ENCODE peak calls at places on chromosomes 4 and X, in four cellular contexts. One of them, this sample, is unnamed.

GRCh38 chr4:38980903-38981676 is 51.1 kb downstream of the TMEM156 start:
- DNase-seq in upper lobe of right lung: no peak
- DNase-seq in heart right ventricle: no peak
- DNase-seq in lower lobe of right lung: no peak
- DNase-seq in this sample: no peak

GRCh38 chr4:16764622-16765021 is 133.8 kb downstream of the LDB2 start:
- DNase-seq in upper lobe of right lung: no peak
- DNase-seq in heart right ventricle: no peak
- DNase-seq in lower lobe of right lung: no peak
- DNase-seq in this sample: no peak

GRCh38 chr4:102343964-102344519 is 1.2 kb downstream of the SLC39A8 start:
- DNase-seq in upper lobe of right lung: peak; percentile 90
- DNase-seq in heart right ventricle: no peak
- DNase-seq in lower lobe of right lung: peak; percentile 82
- DNase-seq in this sample: no peak

GRCh38 chr4:76718806-76719205 is 179.1 kb downstream of the SOWAHB start:
- DNase-seq in upper lobe of right lung: no peak
- DNase-seq in heart right ventricle: no peak
- DNase-seq in lower lobe of right lung: no peak
- DNase-seq in this sample: no peak

GRCh38 chr4:47930971-47931804 is 16.8 kb upstream of the NFXL1 start:
- DNase-seq in upper lobe of right lung: no peak
- DNase-seq in heart right ventricle: no peak
- DNase-seq in lower lobe of right lung: no peak
- DNase-seq in this sample: no peak

GRCh38 chr4:22901631-22902030 is 208.9 kb downstream of the GBA3 start:
- DNase-seq in upper lobe of right lung: no peak
- DNase-seq in heart right ventricle: no peak
- DNase-seq in lower lobe of right lung: no peak
- DNase-seq in this sample: no peak

GRCh38 chrX:48592971-48593370 is 4.3 kb upstream of the WDR13 start:
- DNase-seq in upper lobe of right lung: no peak
- DNase-seq in heart right ventricle: no peak
- DNase-seq in lower lobe of right lung: no peak
- DNase-seq in this sample: no peak

GRCh38 chrX:101999644-102000539 is 68.1 kb upstream of the ZMAT1 start:
- DNase-seq in upper lobe of right lung: no peak
- DNase-seq in heart right ventricle: no peak
- DNase-seq in lower lobe of right lung: no peak
- DNase-seq in this sample: no peak

GRCh38 chr4:53830511-53830910 is 233.9 kb downstream of the CHIC2 start:
- DNase-seq in upper lobe of right lung: no peak
- DNase-seq in heart right ventricle: no peak
- DNase-seq in lower lobe of right lung: no peak
- DNase-seq in this sample: no peak

GRCh38 chr4:90084277-90084966 is 42.8 kb upstream of the CCSER1 start:
- DNase-seq in upper lobe of right lung: no peak
- DNase-seq in heart right ventricle: no peak
- DNase-seq in lower lobe of right lung: no peak
- DNase-seq in this sample: no peak

GRCh38 chr4:43224591-43224990 is 332.1 kb downstream of the GRXCR1 start:
- DNase-seq in upper lobe of right lung: no peak
- DNase-seq in heart right ventricle: no peak
- DNase-seq in lower lobe of right lung: no peak
- DNase-seq in this sample: no peak

GRCh38 chr4:164239433-164239832 is 514.5 kb upstream of the SMIM31 start:
- DNase-seq in upper lobe of right lung: no peak
- DNase-seq in heart right ventricle: no peak
- DNase-seq in lower lobe of right lung: no peak
- DNase-seq in this sample: no peak

GRCh38 chr4:149638073-149638472 is 177.6 kb downstream of the IQCM start:
- DNase-seq in upper lobe of right lung: no peak
- DNase-seq in heart right ventricle: no peak
- DNase-seq in lower lobe of right lung: no peak
- DNase-seq in this sample: no peak

DNA sequence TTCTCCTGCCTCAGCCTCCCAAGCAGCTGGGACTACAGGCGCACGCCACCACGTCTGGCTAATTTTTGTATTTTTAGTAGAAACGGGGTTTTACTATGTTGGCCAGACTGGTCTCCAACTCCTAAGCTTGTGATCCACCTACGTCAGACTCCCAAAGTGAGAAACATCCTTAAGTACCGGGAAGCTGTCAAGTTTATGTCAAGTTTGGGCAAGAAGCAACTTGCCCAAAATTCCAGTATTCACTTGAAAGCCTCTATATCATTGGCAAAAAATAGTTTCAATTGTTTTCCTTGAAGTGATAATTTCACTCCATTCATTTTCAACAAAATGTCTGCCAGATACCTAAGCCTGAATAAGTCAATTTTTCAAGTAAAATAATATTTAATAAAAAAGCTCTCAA is 370.0 kb downstream of the FBXO8 start:
- DNase-seq in upper lobe of right lung: no peak
- DNase-seq in heart right ventricle: no peak
- DNase-seq in lower lobe of right lung: no peak
- DNase-seq in this sample: no peak
- H3K27ac ChIP-seq in upper lobe of right lung: no peak overlapping the region
- H3K27ac ChIP-seq in heart right ventricle: no peak overlapping the region
- H3K27ac ChIP-seq in lower lobe of right lung: no peak overlapping the region
- H3K27ac ChIP-seq in this sample: no peak overlapping the region

GRCh38 chr4:73944061-73944875 is 37.6 kb downstream of the PF4 start:
- DNase-seq in upper lobe of right lung: peak; percentile 75
- DNase-seq in heart right ventricle: peak; percentile 9
- DNase-seq in lower lobe of right lung: peak; percentile 54
- DNase-seq in this sample: peak; percentile 13
- TF ChIP-seq CTCF in upper lobe of right lung: no peak
- TF ChIP-seq CTCF in heart right ventricle: no peak
- TF ChIP-seq CTCF in lower lobe of right lung: no peak
- TF ChIP-seq CTCF in this sample: no peak

GRCh38 chr4:26345541-26345940 is 24.7 kb downstream of the RBPJ start:
- DNase-seq in upper lobe of right lung: no peak
- DNase-seq in heart right ventricle: no peak
- DNase-seq in lower lobe of right lung: no peak
- DNase-seq in this sample: no peak

GRCh38 chr4:26343041-26343403 is 22.2 kb downstream of the RBPJ start:
- DNase-seq in upper lobe of right lung: no peak
- DNase-seq in heart right ventricle: no peak
- DNase-seq in lower lobe of right lung: no peak
- DNase-seq in this sample: no peak

GRCh38 chr4:26344901-26345300 is 24.1 kb downstream of the RBPJ start:
- DNase-seq in upper lobe of right lung: no peak
- DNase-seq in heart right ventricle: no peak
- DNase-seq in lower lobe of right lung: no peak
- DNase-seq in this sample: no peak

GRCh38 chr4:26346203-26346620 is 25.4 kb downstream of the RBPJ start:
- DNase-seq in upper lobe of right lung: no peak
- DNase-seq in heart right ventricle: peak; percentile 11
- DNase-seq in lower lobe of right lung: no peak
- DNase-seq in this sample: no peak

DNA sequence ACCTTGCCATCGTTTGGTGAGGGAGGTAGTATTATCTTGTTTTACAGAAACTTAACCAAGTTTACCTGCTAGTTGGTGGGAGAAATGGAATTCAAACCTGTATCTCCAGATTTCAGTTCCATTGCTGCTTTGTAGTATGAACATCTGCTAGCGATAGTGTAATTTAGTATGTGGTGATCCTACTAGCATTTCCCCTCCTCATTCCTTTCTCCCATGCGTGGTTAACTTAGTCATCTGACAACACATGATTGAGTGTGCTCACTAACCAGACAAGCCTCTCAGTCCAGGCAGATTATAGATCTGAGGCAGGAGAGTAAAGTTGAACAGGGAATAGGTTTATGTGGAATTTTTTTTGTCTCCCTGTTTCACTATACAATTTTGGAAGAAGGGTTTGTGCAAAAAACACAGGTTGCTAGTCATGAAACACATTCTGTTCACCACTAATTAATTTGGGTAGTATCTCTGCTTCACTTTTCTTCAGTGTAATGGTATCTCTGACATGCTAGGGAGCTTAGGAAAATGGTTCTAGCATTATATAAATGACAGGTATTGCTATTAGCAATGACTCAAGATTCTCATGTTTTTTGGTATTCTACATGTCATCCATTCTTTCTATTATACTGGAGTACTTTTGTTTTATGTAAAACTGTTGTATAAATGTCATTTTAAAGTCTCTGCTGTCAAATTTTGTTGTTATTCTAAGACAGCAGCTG is 21.7 kb downstream of the RBPJ start:
- DNase-seq in upper lobe of right lung: no peak
- DNase-seq in heart right ventricle: no peak
- DNase-seq in lower lobe of right lung: no peak
- DNase-seq in this sample: no peak
- H3K4me1 ChIP-seq in upper lobe of right lung: peaks cover 38% of the 10 kb centered on the region
- H3K4me1 ChIP-seq in heart right ventricle: peaks cover 65% of the 10 kb centered on the region
- H3K4me1 ChIP-seq in lower lobe of right lung: peaks cover 38% of the 10 kb centered on the region
- H3K4me1 ChIP-seq in this sample: peaks cover 46% of the 10 kb centered on the region

GRCh38 chr4:31246856-31247255 is 526.7 kb downstream of the PCDH7 start:
- DNase-seq in upper lobe of right lung: no peak
- DNase-seq in heart right ventricle: no peak
- DNase-seq in lower lobe of right lung: no peak
- DNase-seq in this sample: no peak
- H3K27ac ChIP-seq in upper lobe of right lung: no peak overlapping the region
- H3K27ac ChIP-seq in heart right ventricle: no peak overlapping the region
- H3K27ac ChIP-seq in lower lobe of right lung: no peak overlapping the region
- H3K27ac ChIP-seq in this sample: no peak overlapping the region

GRCh38 chr4:84877051-84877833 is 89.2 kb downstream of the WDFY3 start:
- DNase-seq in upper lobe of right lung: no peak
- DNase-seq in heart right ventricle: no peak
- DNase-seq in lower lobe of right lung: no peak
- DNase-seq in this sample: no peak
- TF ChIP-seq CTCF in upper lobe of right lung: no peak
- TF ChIP-seq CTCF in heart right ventricle: no peak
- TF ChIP-seq CTCF in lower lobe of right lung: no peak
- TF ChIP-seq CTCF in this sample: no peak

GRCh38 chrX:23980063-23980462 is 46.9 kb downstream of the KLHL15 start:
- DNase-seq in upper lobe of right lung: no peak
- DNase-seq in heart right ventricle: no peak
- DNase-seq in lower lobe of right lung: no peak
- DNase-seq in this sample: no peak

GRCh38 chrX:23982891-23983290 is 44.1 kb downstream of the KLHL15 start:
- DNase-seq in upper lobe of right lung: no peak
- DNase-seq in heart right ventricle: no peak
- DNase-seq in lower lobe of right lung: no peak
- DNase-seq in this sample: no peak

GRCh38 chrX:23981222-23981621 is 45.8 kb downstream of the KLHL15 start:
- DNase-seq in upper lobe of right lung: no peak
- DNase-seq in heart right ventricle: no peak
- DNase-seq in lower lobe of right lung: no peak
- DNase-seq in this sample: no peak

GRCh38 chrX:23981711-23982110 is 45.3 kb downstream of the KLHL15 start:
- DNase-seq in upper lobe of right lung: no peak
- DNase-seq in heart right ventricle: no peak
- DNase-seq in lower lobe of right lung: no peak
- DNase-seq in this sample: no peak
- H3K4me1 ChIP-seq in upper lobe of right lung: no peaks in the 10 kb centered on the region
- H3K4me1 ChIP-seq in heart right ventricle: no peaks in the 10 kb centered on the region
- H3K4me1 ChIP-seq in lower lobe of right lung: no peaks in the 10 kb centered on the region
- H3K4me1 ChIP-seq in this sample: no peaks in the 10 kb centered on the region

GRCh38 chrX:9465380-9466114 is 689 bp downstream of the TBL1X start:
- DNase-seq in upper lobe of right lung: peak; percentile 64
- DNase-seq in heart right ventricle: peak; percentile 6
- DNase-seq in lower lobe of right lung: peak; percentile 51
- DNase-seq in this sample: peak; percentile 58
- H3K27ac ChIP-seq in upper lobe of right lung: peak overlapping the region; percentile 51
- H3K27ac ChIP-seq in heart right ventricle: peak overlapping the region; percentile 64
- H3K27ac ChIP-seq in lower lobe of right lung: peak overlapping the region; percentile 74
- H3K27ac ChIP-seq in this sample: peak overlapping the region; percentile 73

DNA sequence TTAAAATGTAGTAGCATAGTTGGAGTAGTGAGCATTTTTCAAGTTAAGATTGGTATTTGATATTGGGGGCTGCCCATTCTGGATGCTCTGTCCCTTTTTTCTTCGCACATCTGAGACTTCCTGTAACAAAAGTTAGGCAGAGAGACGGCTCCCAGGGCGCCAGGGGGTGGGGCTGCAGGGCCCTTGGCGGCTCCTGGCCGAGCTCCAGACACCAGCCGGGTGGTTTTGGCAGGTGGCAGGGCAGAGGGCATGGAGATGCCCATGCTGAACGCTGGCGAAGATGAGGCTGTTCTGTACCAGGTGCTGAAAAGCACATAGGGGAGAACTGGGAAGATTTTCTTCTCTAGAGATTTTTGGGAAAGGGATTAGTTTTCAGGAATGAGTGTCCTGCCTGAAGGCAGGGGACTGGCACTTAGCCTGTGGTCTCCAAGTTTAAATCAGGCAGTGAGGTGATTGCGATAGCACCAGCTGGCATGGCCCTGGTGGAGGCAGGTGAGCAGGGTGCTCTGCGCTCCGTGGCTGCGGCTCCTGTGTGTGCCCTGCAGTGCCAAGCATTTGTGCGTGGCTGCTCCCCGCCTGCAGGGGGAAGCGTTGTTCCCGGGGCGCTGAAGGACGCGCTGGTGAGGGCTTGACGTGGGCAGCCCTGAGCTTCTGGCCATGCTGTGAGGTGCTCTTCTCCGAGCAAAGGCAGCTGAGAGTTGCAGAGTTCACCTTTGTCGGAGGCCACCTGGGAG is 23.6 kb upstream of the HGFAC start:
- DNase-seq in upper lobe of right lung: peak; percentile 52
- DNase-seq in heart right ventricle: no peak
- DNase-seq in lower lobe of right lung: peak; percentile 36
- DNase-seq in this sample: no peak
- TF ChIP-seq CTCF in upper lobe of right lung: no peak
- TF ChIP-seq CTCF in heart right ventricle: peak; percentile 8
- TF ChIP-seq CTCF in lower lobe of right lung: no peak
- TF ChIP-seq CTCF in this sample: peak; percentile 28

This sample was measured in psoas muscle.